ENCODE peak calls at places on chromosomes 2 and 18, in seven cellular contexts. Z, M, V, S, D, L and Y are unnamed samples.

GRCh38 chr2:192128655-192129054 is 66.1 kb downstream of the TMEFF2 start:
- DNase-seq in D (no peak), L (peak), Z (no peak), S (no peak), M (no peak), V (peak), Y (no peak)

GRCh38 chr18:74493689-74494088 is 2.5 kb upstream of the CNDP2 start:
- DNase-seq in Z (peak), D (no peak), L (no peak), S (no peak), M (peak), V (peak), Y (peak)

GRCh38 chr2:15173506-15173905 is 387.6 kb downstream of the NBAS start:
- DNase-seq in Z (no peak), V (no peak), D (no peak), L (no peak), M (no peak), S (no peak), Y (no peak)

GRCh38 chr18:21897811-21898210 is 157.2 kb downstream of the MIB1 start:
- DNase-seq in L (no peak), Z (peak), V (peak), M (peak), S (no peak), D (no peak), Y (no peak)

GRCh38 chr2:45024600-45025291 is 15.5 kb upstream of the SIX2 start:
- DNase-seq in Z (no peak), S (no peak), D (no peak), V (peak), M (peak), L (no peak), Y (peak)

GRCh38 chr2:201886504-201886903 is 80.2 kb downstream of the CDK15 start:
- DNase-seq in S (no peak), V (peak), D (no peak), Z (no peak), M (peak), L (no peak), Y (peak)

GRCh38 chr2:123958011-123958410 is 67.1 kb upstream of the CNTNAP5 start:
- DNase-seq in D (no peak), L (no peak), Z (no peak), M (peak), S (no peak), V (peak), Y (no peak)

GRCh38 chr2:20185176-20186022 is 39.5 kb downstream of the SDC1 start:
- DNase-seq in M (peak), L (no peak), V (no peak), D (peak), S (no peak), Z (no peak), Y (no peak)

GRCh38 chr2:145108385-145108784 is 588.5 kb upstream of the ZEB2 start:
- DNase-seq in M (no peak), V (no peak), D (no peak), S (no peak), L (no peak), Z (no peak), Y (no peak)

GRCh38 chr18:25726278-25726677 is 364.1 kb downstream of the SS18 start:
- DNase-seq in Z (no peak), S (no peak), V (peak), D (no peak), L (no peak), M (no peak), Y (no peak)

GRCh38 chr2:159755788-159756187 is 42.2 kb downstream of the CD302 start:
- DNase-seq in S (no peak), M (peak), D (no peak), Z (peak), L (no peak), V (peak), Y (peak)

GRCh38 chr2:58739033-58739432 is 497.9 kb upstream of the FANCL start:
- DNase-seq in Z (no peak), L (no peak), S (no peak), D (no peak), V (peak), M (peak), Y (peak)

GRCh38 chr2:64604929-64605550 is 48.7 kb downstream of the SERTAD2 start:
- DNase-seq in M (no peak), L (no peak), Z (no peak), D (no peak), V (peak), S (no peak), Y (peak)

GRCh38 chr18:41767960-41768359 is 187.1 kb upstream of the PIK3C3 start:
- DNase-seq in Z (peak), L (no peak), D (no peak), V (peak), S (no peak), M (peak), Y (peak)

GRCh38 chr2:98233941-98234340 is 112.3 kb upstream of the CNGA3 start:
- DNase-seq in V (no peak), L (no peak), S (no peak), M (no peak), Z (no peak), D (no peak), Y (no peak)

GRCh38 chr2:113217455-113218282 is 43.9 kb downstream of the PSD4 start:
- DNase-seq in Z (peak), M (no peak), V (no peak), S (no peak), D (peak), L (peak), Y (no peak)

GRCh38 chr2:145186303-145186702 is 666.4 kb upstream of the ZEB2 start:
- DNase-seq in L (no peak), V (peak), M (no peak), Z (peak), D (no peak), S (no peak), Y (no peak)

GRCh38 chr18:26804474-26804873 is 61.0 kb downstream of the AQP4 start:
- DNase-seq in L (no peak), V (no peak), Z (peak), D (no peak), S (no peak), M (no peak), Y (no peak)

GRCh38 chr2:12982149-12982584 is 265.4 kb downstream of the TRIB2 start:
- DNase-seq in M (no peak), L (no peak), S (no peak), D (no peak), V (peak), Z (no peak), Y (no peak)

GRCh38 chr18:6755107-6755506 is 25.6 kb downstream of the ARHGAP28 start:
- DNase-seq in V (no peak), D (no peak), S (no peak), M (peak), Z (no peak), L (no peak), Y (no peak)

GRCh38 chr18:8857806-8858205 is 152.4 kb downstream of the MTCL1 start:
- DNase-seq in S (no peak), V (no peak), D (no peak), L (no peak), M (no peak), Z (no peak), Y (no peak)

GRCh38 chr2:239502430-239503221 is 101.8 kb upstream of the HDAC4 start:
- DNase-seq in V (no peak), Z (no peak), D (no peak), L (no peak), M (no peak), S (no peak), Y (no peak)

GRCh38 chr18:77648415-77648814 is 398.8 kb downstream of the GALR1 start:
- DNase-seq in Z (peak), D (no peak), L (no peak), S (no peak), M (no peak), V (no peak), Y (no peak)

DNA sequence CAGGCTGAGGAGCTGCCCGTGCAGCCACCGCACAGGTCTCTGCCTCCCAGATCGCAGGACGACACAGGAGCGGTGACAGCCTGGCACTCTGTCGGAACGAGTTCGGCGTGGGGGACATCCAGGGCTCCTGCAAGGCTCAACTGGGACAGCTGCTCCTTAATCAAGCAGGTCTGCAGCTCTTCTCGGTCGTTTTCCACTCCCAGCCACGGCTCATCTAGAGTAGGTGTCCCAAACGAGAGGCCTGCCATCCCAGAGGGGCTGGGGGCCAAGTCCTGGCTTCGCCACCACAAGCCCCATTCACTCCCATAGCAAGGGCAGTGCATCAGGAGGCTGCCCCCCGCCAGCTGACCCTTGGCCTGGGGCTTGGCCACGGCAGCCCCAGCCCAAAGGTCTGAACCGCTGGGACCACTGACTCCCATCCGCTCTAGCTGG is 22.5 kb downstream of the PASK start:
- DNase-seq in S (no peak), M (no peak), L (no peak), Z (no peak), D (no peak), V (no peak), Y (no peak)
- H3K27ac ChIP-seq in S (no peak), M (no peak), L (no peak), Z (no peak), D (no peak), V (no peak), Y (no peak)

DNA sequence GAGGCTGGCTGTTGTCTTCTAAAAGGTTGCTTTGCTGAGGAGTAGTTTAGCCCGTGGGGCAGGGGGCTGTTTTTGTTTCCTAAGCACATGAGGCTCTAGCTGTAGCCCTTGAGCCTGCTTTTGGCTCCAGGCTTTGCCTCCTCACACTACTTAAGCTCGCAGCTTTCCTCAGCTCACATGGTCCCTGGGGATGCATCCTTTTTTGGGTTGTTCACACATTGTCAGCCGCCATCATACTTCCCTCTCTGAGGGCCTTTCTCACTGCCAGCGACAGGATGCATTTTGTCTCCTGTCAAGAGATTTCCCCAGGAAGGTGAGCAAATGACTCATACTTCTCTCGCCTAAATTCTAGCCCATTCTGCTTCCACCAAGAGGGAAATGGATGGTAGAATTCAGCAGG is 279.5 kb upstream of the PKDCC start:
- DNase-seq in Z (no peak), M (no peak), D (peak), L (peak), V (no peak), S (no peak), Y (no peak)
- H3K27ac ChIP-seq in Z (no peak), M (no peak), D (no peak), L (no peak), V (no peak), S (no peak), Y (no peak)

DNA sequence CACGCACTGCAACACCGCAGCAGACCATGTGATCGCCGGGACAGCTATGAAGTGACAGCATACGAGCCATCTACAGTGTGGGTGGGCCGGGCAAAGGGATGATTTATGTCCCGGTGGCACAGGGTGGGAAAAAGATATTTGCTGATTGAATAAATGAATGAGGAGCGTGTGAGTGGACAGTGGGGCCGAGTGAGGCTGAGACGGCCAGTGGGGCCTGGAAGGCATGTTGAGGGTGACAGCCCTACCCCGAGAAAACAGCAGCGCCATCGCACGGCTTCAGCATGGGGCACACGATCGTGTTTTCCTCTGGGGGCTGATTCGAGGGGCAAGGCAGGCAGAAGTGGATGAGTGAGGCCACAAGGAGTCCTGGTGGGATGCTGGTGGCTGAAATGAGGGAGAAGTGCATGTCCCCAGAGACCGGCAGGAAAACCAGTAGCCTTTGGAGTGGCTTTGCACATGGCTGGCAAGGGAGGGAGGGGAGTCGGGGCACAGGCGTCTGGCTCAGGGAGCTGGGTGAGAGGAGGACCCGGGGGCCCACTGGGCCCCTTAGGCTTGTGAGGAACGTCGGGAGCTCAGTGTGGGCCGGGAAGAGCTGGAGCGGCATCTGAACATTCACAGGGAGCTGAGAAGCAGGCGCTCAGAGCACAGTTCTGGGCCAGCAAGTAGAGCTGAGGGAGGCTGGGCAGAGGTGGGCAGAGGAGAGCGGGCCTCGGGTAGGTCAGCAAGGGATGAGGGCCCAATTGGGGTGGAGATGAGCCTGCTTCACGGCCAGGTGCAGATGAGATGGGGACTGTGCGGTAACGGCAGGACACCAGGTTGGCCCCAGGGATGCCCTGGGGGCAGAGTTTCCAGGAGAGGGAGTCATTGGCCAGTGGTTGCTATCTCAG is 32.1 kb upstream of the MAL start:
- DNase-seq in D (no peak), S (no peak), V (no peak), L (no peak), Z (no peak), M (no peak), Y (no peak)
- H3K27ac ChIP-seq in D (no peak), S (no peak), V (no peak), L (no peak), Z (no peak), M (no peak), Y (no peak)

GRCh38 chr2:227819398-227819697 is 5.7 kb downstream of the CCL20 start:
- DNase-seq in L (no peak), Z (no peak), M (no peak), V (no peak), D (no peak), S (no peak), Y (no peak)

GRCh38 chr2:227817336-227817735 is 3.7 kb downstream of the CCL20 start:
- DNase-seq in L (no peak), M (no peak), V (no peak), S (no peak), D (no peak), Z (no peak), Y (no peak)

GRCh38 chr2:227817940-227818568 is 4.4 kb downstream of the CCL20 start:
- DNase-seq in D (peak), S (no peak), V (peak), M (peak), L (peak), Z (peak), Y (peak)

GRCh38 chr2:227816507-227817274 is 3.0 kb downstream of the CCL20 start:
- DNase-seq in S (no peak), Z (no peak), V (peak), M (no peak), L (no peak), D (no peak), Y (no peak)

DNA sequence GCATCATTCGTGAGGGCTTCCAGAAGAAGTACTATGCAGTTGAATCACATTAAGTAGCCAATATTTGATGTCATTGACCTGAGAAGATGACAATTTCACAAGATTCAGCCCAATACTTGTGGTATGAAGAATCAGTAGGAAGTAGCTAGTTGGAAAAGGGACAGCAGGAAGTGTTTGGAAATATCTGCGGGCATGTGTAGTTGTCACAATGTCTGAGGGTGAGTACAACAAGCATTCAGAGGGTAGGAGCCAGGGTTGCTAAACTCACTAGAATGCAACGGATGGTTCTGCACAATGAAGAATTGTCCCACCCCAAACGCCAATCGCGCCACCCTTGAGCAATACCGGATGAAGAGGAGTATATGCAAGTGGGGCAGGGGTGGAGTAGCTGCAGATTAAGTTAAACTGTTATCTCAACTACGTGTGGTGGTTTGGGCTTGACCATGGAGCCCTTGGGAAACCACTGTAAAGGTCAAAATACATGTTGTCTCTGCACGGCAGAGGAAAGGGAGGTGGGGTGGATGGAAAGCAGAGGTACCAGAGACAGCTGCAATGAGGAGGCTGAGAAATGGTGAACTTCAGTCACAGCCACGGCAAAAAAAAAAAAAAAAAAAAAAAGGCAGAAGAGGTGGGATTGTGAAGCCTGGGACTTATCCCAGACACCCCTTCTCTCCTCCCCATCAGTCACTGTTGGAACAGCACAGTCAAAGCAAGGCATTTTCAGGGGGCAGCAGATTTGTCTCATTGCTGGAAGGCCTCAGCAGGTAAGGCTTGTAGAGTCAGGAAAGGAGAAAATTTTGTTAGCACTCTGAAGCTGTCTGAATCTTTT is 5.1 kb downstream of the CCL20 start:
- DNase-seq in Z (no peak), D (peak), V (no peak), L (peak), S (no peak), M (no peak), Y (no peak)
- H3K27ac ChIP-seq in Z (no peak), D (peak), V (peak), L (peak), S (no peak), M (peak), Y (peak)

DNA sequence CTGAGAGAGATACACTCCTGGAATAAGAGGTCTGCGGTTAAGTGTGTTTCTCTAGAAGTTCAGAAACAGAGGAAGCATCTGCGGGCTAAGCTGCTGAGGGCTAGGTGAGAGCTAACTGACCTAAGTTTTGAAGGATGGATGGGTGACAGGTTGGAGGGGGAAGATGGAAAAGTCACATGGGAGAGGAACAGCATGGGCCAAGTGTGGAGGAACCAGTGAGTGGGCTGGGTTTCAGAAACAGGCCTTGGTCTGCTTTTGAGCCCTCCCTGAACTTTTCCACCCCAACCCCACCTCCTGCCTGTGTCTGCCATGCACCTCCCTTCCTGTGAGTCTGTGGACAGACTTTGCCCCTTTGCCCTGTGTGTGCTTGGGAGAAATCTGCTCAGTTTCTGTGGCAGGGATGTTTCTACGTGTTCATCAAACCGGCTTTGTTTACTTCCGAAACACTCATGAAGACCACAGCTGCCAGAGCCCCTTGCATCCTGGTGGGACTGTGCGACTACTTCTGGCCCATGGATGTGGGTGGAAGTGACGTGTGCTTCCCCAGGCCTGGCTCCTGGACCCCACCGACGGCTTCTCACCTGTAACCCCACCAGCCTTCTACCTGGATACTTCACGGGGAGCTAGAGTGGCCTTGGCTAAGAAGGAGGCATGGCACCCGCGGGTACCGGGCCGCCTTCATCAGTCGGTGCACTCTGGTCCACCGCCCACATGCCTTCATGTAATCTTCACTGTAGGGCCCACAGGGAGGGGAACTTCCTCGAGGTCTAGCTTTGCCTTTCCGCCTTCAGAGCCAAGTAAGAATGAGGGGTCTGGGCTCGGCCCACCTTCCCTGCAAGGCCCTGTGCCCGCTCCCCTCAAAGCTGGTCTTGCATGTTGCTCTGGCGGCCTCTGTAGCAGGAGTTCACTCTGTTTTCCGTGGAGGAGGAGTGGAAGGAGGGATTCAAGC is 1.4 kb upstream of the HPCAL1 start:
- DNase-seq in D (no peak), M (no peak), V (no peak), Z (no peak), S (no peak), L (no peak), Y (no peak)
- H3K27ac ChIP-seq in D (peak), M (peak), V (no peak), Z (no peak), S (peak), L (peak), Y (peak)

DNA sequence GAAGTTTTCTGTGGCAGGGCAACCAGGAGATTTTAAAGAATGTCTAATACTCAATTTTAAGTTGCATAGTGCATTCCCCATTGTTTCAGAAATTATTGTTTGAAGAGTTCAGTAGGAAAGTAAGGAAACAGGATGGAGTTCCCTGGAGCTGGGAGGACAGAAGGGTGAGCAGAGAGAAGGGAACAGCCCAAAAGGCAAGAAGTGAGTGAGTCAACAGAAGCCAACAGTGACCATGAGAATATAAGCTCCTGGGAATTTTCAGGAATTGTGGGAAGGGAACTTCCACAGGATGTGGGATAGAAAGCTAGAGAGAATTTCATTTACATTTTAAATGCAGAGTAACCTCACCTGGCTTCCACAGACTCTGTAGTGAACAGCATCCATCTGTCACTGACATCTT is 268.1 kb upstream of the ATP5MC3 start:
- DNase-seq in D (no peak), S (no peak), M (no peak), V (no peak), L (no peak), Z (no peak), Y (no peak)
- H3K27ac ChIP-seq in D (peak), S (no peak), M (no peak), V (no peak), L (no peak), Z (no peak), Y (no peak)

GRCh38 chr2:133721155-133721554 is 152.9 kb upstream of the NCKAP5 start:
- DNase-seq in S (no peak), M (no peak), V (no peak), Z (no peak), D (no peak), L (no peak), Y (no peak)

GRCh38 chr2:133720429-133720828 is 152.2 kb upstream of the NCKAP5 start:
- DNase-seq in V (no peak), D (no peak), L (no peak), M (no peak), Z (no peak), S (no peak), Y (no peak)

GRCh38 chr2:133716166-133716565 is 147.9 kb upstream of the NCKAP5 start:
- DNase-seq in L (no peak), Z (no peak), S (no peak), M (no peak), V (no peak), D (no peak), Y (no peak)

GRCh38 chr2:133717497-133717896 is 149.2 kb upstream of the NCKAP5 start:
- DNase-seq in S (no peak), M (peak), Z (no peak), V (peak), D (no peak), L (no peak), Y (no peak)

GRCh38 chr2:133718688-133719201 is 150.5 kb upstream of the NCKAP5 start:
- DNase-seq in M (peak), D (peak), S (no peak), L (peak), V (peak), Z (no peak), Y (peak)
- H3K27ac ChIP-seq in M (no peak), D (peak), S (peak), L (no peak), V (peak), Z (no peak), Y (no peak)